ENCODE peak calls at places on chromosomes 5 and 9, in ten cellular contexts. A is pancreas; Q is KG1; J is stimulated activated CD4-positive, alpha-beta T cell treated with anti-CD3 and anti-CD28 coated beads, Interleukin-12 subunit alpha, Interleukin-12 subunit beta, amount 100 ng/mL, for 48 hours; B is putamen; X is HEK293T; K is NCI-H510A; O is kidney epithelial cell; E is dermis microvascular lymphatic vessel endothelial cell; M is HCEC 1CT. Y is an unnamed sample.

GRCh38 chr9:127187231-127187956 is 65.0 kb upstream of the ANGPTL2 start:
- DNase-seq in A (no peak), Q (no peak), J (no peak), B (no peak), X (no peak), K (no peak), O (peak; percentile 91), E (peak; percentile 92), M (peak; percentile 95), Y (peak; percentile 78)

GRCh38 chr9:38066167-38066906 is 2.7 kb downstream of the SHB start:
- DNase-seq in A (no peak), Q (no peak), J (no peak), B (no peak), X (no peak), K (no peak), O (no peak), E (no peak), M (no peak), Y (no peak)

GRCh38 chr9:78982849-78983248 is 588.9 kb upstream of the TLE4 start:
- DNase-seq in A (no peak), Q (no peak), J (no peak), B (no peak), X (no peak), K (no peak), O (peak; percentile 44), E (peak; percentile 44), M (peak; percentile 52), Y (no peak)

GRCh38 chr9:98706651-98707103 is 2.1 kb downstream of the GABBR2 start:
- DNase-seq in A (no peak), Q (no peak), J (no peak), B (peak; percentile 6), X (no peak), K (peak; percentile 23), O (no peak), E (peak; percentile 20), M (no peak), Y (peak; percentile 32)

GRCh38 chr5:54357371-54358058 is 47.1 kb upstream of the ARL15 start:
- DNase-seq in A (no peak), Q (no peak), J (no peak), B (no peak), X (no peak), K (no peak), O (no peak), E (peak; percentile 32), M (no peak), Y (no peak)

GRCh38 chr9:127081250-127082185 is 40.9 kb downstream of the ANGPTL2 start:
- DNase-seq in A (no peak), Q (no peak), J (no peak), B (no peak), X (no peak), K (no peak), O (no peak), E (no peak), M (no peak), Y (no peak)

GRCh38 chr5:65263291-65263690 is 218.4 kb downstream of the ADAMTS6 start:
- DNase-seq in A (no peak), Q (no peak), J (no peak), B (no peak), X (no peak), K (no peak), O (no peak), E (no peak), M (no peak), Y (no peak)

GRCh38 chr5:178249191-178249989 is 16.8 kb upstream of the PHYKPL start:
- DNase-seq in A (no peak), Q (peak; percentile 25), J (no peak), B (no peak), X (no peak), K (no peak), O (no peak), E (no peak), M (no peak), Y (no peak)

GRCh38 chr9:33159058-33159759 is 7.9 kb downstream of the B4GALT1 start:
- DNase-seq in A (no peak), Q (peak; percentile 42), J (no peak), B (no peak), X (no peak), K (no peak), O (no peak), E (peak; percentile 70), M (peak; percentile 47), Y (no peak)

Y was measured in pulmonary artery endothelial cell.